ENCODE peak calls at places on chromosomes 5 and 9, in eight cellular contexts. J is body of pancreas, V is tibial nerve, Y is left lung, X is cardiac muscle cell, K is HFF-Myc, W is OCI-LY7, N is AG04449. H is an unnamed sample.

GRCh38 chr9:107674937-107675277 is 185.3 kb upstream of the KLF4 start:
- DNase-seq in J (no peak), V (peak; percentile 24), Y (no peak), X (no peak), K (peak; percentile 27), W (no peak), N (no peak), H (no peak)

GRCh38 chr5:138952962-138953361 is 77.8 kb upstream of the LRRTM2 start:
- DNase-seq in J (peak; percentile 85), V (no peak), Y (no peak), X (no peak), K (no peak), W (no peak), N (no peak), H (no peak)

GRCh38 chr5:162817381-162817780 is 620.0 kb upstream of the CCNG1 start:
- DNase-seq in J (no peak), V (no peak), Y (no peak), X (no peak), K (no peak), W (no peak), N (no peak), H (no peak)

GRCh38 chr5:39118638-39119037 is 44.4 kb upstream of the RICTOR start:
- DNase-seq in J (no peak), V (no peak), Y (no peak), X (no peak), K (no peak), W (no peak), N (no peak), H (no peak)

GRCh38 chr5:1320436-1321344 is 24.2 kb downstream of the CLPTM1L start:
- DNase-seq in J (no peak), V (no peak), Y (peak; percentile 70), X (no peak), K (no peak), W (no peak), N (no peak), H (no peak)

GRCh38 chr9:94867842-94868312 is 141.4 kb downstream of the AOPEP start:
- DNase-seq in J (no peak), V (no peak), Y (no peak), X (no peak), K (peak; percentile 91), W (no peak), N (peak; percentile 91), H (no peak)

GRCh38 chr9:93237535-93237934 is 53.6 kb downstream of the WNK2 start:
- DNase-seq in J (no peak), V (no peak), Y (peak; percentile 12), X (no peak), K (no peak), W (no peak), N (no peak), H (no peak)

GRCh38 chr5:178310130-178310865 is 77.7 kb upstream of the PHYKPL start:
- DNase-seq in J (no peak), V (no peak), Y (peak; percentile 70), X (no peak), K (no peak), W (no peak), N (no peak), H (no peak)

GRCh38 chr5:115382989-115383388 is 86.5 kb upstream of the CCDC112 start:
- DNase-seq in J (no peak), V (no peak), Y (no peak), X (no peak), K (no peak), W (no peak), N (no peak), H (no peak)

GRCh38 chr9:16901589-16901988 is 31.1 kb upstream of the BNC2 start:
- DNase-seq in J (no peak), V (no peak), Y (no peak), X (no peak), K (no peak), W (no peak), N (no peak), H (no peak)

DNA sequence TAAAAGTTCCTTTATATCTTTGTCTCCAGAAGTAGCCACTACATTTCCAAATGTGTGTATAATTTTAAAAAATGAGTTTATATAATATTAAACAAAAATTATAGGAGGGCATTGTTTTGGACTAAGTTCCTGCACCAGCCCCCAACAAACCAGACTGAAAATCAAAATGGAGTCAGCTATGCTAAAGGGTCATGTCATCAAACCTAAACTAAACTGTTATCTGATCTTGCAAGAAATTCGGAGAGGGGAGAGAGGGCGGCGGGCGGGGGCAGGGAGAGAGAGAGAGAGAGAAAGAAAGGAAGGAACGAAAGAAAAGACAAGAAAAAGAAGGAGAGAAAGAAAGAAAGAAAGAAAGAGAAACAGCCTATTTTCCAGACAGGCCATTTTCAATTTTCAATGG is 63.5 kb downstream of the DOCK2 start:
- DNase-seq in J (no peak), V (no peak), Y (no peak), X (no peak), K (no peak), W (no peak), N (no peak), H (no peak)
- H3K4me3 ChIP-seq in J (no peak overlapping the region), V (no peak overlapping the region), Y (no peak overlapping the region), X (no peak overlapping the region), K (no peak overlapping the region), W (no peak overlapping the region), N (no peak overlapping the region), H (no peak overlapping the region)

GRCh38 chr9:33722359-33722675 is 73.0 kb upstream of the PRSS3 start:
- DNase-seq in J (no peak), V (no peak), Y (no peak), X (no peak), K (no peak), W (no peak), N (no peak), H (no peak)

GRCh38 chr9:33714989-33715388 is 80.4 kb upstream of the PRSS3 start:
- DNase-seq in J (no peak), V (no peak), Y (no peak), X (no peak), K (no peak), W (no peak), N (no peak), H (no peak)

GRCh38 chr9:33721674-33722358 is 73.5 kb upstream of the PRSS3 start:
- DNase-seq in J (peak; percentile 92), V (peak; percentile 67), Y (peak; percentile 96), X (peak; percentile 92), K (peak; percentile 65), W (peak; percentile 83), N (peak; percentile 10), H (peak; percentile 53)

GRCh38 chr9:33718987-33719386 is 76.4 kb upstream of the PRSS3 start:
- DNase-seq in J (no peak), V (no peak), Y (no peak), X (no peak), K (no peak), W (no peak), N (no peak), H (no peak)

GRCh38 chr9:33719581-33720374 is 75.6 kb upstream of the PRSS3 start:
- DNase-seq in J (peak; percentile 39), V (no peak), Y (peak; percentile 73), X (peak; percentile 29), K (no peak), W (peak; percentile 40), N (no peak), H (no peak)
- TF ChIP-seq CTCF in J (peak; percentile 38), V (no peak), Y (peak; percentile 50), X (peak; percentile 65), K (peak; percentile 59), W (peak; percentile 60), N (peak; percentile 52), H (peak; percentile 17)

DNA sequence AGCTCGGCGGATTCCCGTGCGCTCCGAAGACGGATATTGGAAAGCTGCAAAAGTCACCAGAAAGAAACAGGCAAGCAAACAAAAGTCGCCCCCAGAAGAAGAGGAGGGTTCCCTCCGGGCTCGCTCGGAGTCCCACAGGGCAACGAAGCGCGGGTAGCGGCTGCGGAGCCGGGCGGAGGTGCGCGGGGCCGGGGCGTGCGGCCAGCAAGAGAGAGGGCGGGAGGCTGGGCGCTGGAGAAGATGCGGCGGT is at the start of gene FBN2:
- DNase-seq in J (no peak), V (no peak), Y (no peak), X (no peak), K (no peak), W (no peak), N (no peak), H (no peak)
- H3K4me3 ChIP-seq in J (no peak within 1 kb of the TSS), V (peak within 1 kb of the TSS; percentile 31), Y (peak within 1 kb of the TSS; percentile 56), X (peak within 1 kb of the TSS; percentile 95), K (peak within 1 kb of the TSS; percentile 89), W (no peak within 1 kb of the TSS), N (peak within 1 kb of the TSS; percentile 91), H (no peak within 1 kb of the TSS)

DNA sequence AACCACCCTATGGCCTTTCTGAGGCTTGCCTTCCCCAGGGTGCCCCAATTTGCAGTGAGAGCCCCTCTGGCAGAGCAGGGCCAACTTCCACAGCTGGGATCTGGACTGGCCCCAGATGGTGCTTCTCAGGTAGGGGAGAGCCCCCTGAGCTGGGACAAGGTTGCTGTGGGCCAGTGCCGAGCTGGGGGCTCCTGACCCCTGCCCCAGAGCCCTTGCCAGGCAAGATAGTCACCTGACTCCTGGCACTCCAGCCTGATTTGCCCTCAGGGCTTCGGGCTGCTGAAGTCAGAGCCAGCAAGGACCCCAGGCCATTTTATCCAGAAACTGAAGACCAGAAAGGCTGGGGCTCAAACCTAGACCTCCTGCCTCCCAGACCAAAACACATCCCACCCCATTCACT is 33.4 kb upstream of the AKNA start:
- DNase-seq in J (no peak), V (no peak), Y (peak; percentile 41), X (no peak), K (no peak), W (no peak), N (no peak), H (no peak)
- TF ChIP-seq CTCF in J (no peak), V (no peak), Y (no peak), X (no peak), K (no peak), W (no peak), N (no peak), H (no peak)

GRCh38 chr5:132259061-132259851 is 1.8 kb downstream of the PDLIM4 start:
- DNase-seq in J (peak; percentile 54), V (peak; percentile 69), Y (no peak), X (peak; percentile 59), K (peak; percentile 75), W (no peak), N (peak; percentile 62), H (no peak)
- H3K4me3 ChIP-seq in J (no peak overlapping the region), V (peak overlapping the region; percentile 78), Y (no peak overlapping the region), X (no peak overlapping the region), K (peak overlapping the region; percentile 67), W (no peak overlapping the region), N (peak overlapping the region; percentile 79), H (no peak overlapping the region)

GRCh38 chr9:131837316-131837715 is 97.4 kb upstream of the RAPGEF1 start:
- DNase-seq in J (peak; percentile 48), V (no peak), Y (no peak), X (peak; percentile 44), K (no peak), W (no peak), N (no peak), H (peak; percentile 4)
- TF ChIP-seq CTCF in J (no peak), V (no peak), Y (no peak), X (peak; percentile 13), K (peak; percentile 22), W (no peak), N (peak; percentile 21), H (peak; percentile 85)